ENCODE peak calls at places on chromosomes 4 and X, in seven cellular contexts. K is aorta, T is right lobe of liver, N is OCI-LY7, L is testis, M is psoas muscle, B is lung. D is an unnamed sample.

GRCh38 chr4:21991050-21991449 is 42.5 kb upstream of the KCNIP4 start:
- DNase-seq in N (no peak), L (no peak), T (no peak), M (no peak), B (no peak), K (no peak), D (no peak)

GRCh38 chr4:139314047-139314800 is 11.9 kb upstream of the NDUFC1 start:
- DNase-seq in T (no peak), K (no peak), M (no peak), N (no peak), B (no peak), L (no peak), D (no peak)

GRCh38 chr4:10003666-10004065 is 17.6 kb downstream of the SLC2A9 start:
- DNase-seq in L (no peak), T (no peak), M (no peak), K (no peak), B (no peak), N (no peak), D (peak; percentile 70)

GRCh38 chrX:48958635-48959094 is 1.3 kb upstream of the OTUD5 start:
- DNase-seq in B (no peak), N (no peak), K (peak; percentile 75), L (no peak), M (peak; percentile 47), T (no peak), D (no peak)

GRCh38 chrX:119041175-119041574 is 31.6 kb upstream of the CT47C1 start:
- DNase-seq in M (peak; percentile 49), N (no peak), K (peak; percentile 74), T (peak; percentile 42), B (peak; percentile 41), L (peak; percentile 66), D (no peak)

GRCh38 chr4:52579602-52580272 is 79.4 kb downstream of the USP46 start:
- DNase-seq in T (no peak), K (no peak), L (no peak), B (no peak), N (no peak), M (no peak), D (no peak)

GRCh38 chr4:43837171-43837570 is 611.4 kb downstream of the KCTD8 start:
- DNase-seq in T (no peak), L (no peak), B (no peak), N (no peak), M (no peak), K (no peak), D (no peak)

GRCh38 chr4:44638091-44638490 is 13.3 kb downstream of the YIPF7 start:
- DNase-seq in N (no peak), L (no peak), T (no peak), B (no peak), K (no peak), M (no peak), D (no peak)

GRCh38 chr4:155497306-155497705 is 120.5 kb upstream of the MAP9 start:
- DNase-seq in L (no peak), T (no peak), B (no peak), M (no peak), N (no peak), K (no peak), D (no peak)

GRCh38 chr4:24519649-24520048 is 64.7 kb downstream of the DHX15 start:
- DNase-seq in L (peak; percentile 63), B (no peak), T (no peak), M (no peak), K (no peak), N (no peak), D (no peak)

GRCh38 chr4:140557831-140558435 is 10.8 kb downstream of the UCP1 start:
- DNase-seq in B (no peak), N (no peak), K (no peak), M (no peak), L (no peak), T (no peak), D (no peak)

GRCh38 chr4:87030124-87030523 is 95.3 kb downstream of the AFF1 start:
- DNase-seq in L (no peak), T (no peak), N (no peak), B (no peak), K (no peak), M (no peak), D (no peak)

GRCh38 chr4:7966281-7967062 is 26.8 kb upstream of the AFAP1 start:
- DNase-seq in K (peak; percentile 38), M (no peak), N (no peak), L (no peak), T (no peak), B (no peak), D (no peak)

GRCh38 chr4:173731257-173731656 is 201.2 kb upstream of the HAND2 start:
- DNase-seq in T (no peak), K (no peak), L (no peak), B (no peak), N (no peak), M (no peak), D (no peak)

GRCh38 chrX:133307094-133307493 is 88.9 kb upstream of the TFDP3 start:
- DNase-seq in N (no peak), K (no peak), B (no peak), T (no peak), M (no peak), L (no peak), D (no peak)

GRCh38 chr4:4542824-4543485 is 1.1 kb upstream of the STX18 start:
- DNase-seq in L (no peak), M (no peak), T (no peak), K (no peak), B (no peak), N (peak; percentile 26), D (no peak)

GRCh38 chr4:42150653-42151567 is 1.5 kb downstream of the BEND4 start:
- DNase-seq in K (no peak), L (peak; percentile 15), B (no peak), M (no peak), T (no peak), N (peak; percentile 78), D (peak; percentile 5)

GRCh38 chr4:42152507-42153504 is at the start of gene BEND4:
- DNase-seq in M (no peak), T (no peak), L (peak; percentile 55), N (peak; percentile 83), B (no peak), K (no peak), D (no peak)

GRCh38 chr4:42148453-42148852 is 4.0 kb downstream of the BEND4 start:
- DNase-seq in N (peak; percentile 10), K (no peak), B (no peak), L (no peak), T (no peak), M (no peak), D (no peak)

GRCh38 chr4:42149004-42149403 is 3.5 kb downstream of the BEND4 start:
- DNase-seq in K (no peak), M (no peak), L (no peak), N (peak; percentile 24), B (no peak), T (no peak), D (peak; percentile 4)

DNA sequence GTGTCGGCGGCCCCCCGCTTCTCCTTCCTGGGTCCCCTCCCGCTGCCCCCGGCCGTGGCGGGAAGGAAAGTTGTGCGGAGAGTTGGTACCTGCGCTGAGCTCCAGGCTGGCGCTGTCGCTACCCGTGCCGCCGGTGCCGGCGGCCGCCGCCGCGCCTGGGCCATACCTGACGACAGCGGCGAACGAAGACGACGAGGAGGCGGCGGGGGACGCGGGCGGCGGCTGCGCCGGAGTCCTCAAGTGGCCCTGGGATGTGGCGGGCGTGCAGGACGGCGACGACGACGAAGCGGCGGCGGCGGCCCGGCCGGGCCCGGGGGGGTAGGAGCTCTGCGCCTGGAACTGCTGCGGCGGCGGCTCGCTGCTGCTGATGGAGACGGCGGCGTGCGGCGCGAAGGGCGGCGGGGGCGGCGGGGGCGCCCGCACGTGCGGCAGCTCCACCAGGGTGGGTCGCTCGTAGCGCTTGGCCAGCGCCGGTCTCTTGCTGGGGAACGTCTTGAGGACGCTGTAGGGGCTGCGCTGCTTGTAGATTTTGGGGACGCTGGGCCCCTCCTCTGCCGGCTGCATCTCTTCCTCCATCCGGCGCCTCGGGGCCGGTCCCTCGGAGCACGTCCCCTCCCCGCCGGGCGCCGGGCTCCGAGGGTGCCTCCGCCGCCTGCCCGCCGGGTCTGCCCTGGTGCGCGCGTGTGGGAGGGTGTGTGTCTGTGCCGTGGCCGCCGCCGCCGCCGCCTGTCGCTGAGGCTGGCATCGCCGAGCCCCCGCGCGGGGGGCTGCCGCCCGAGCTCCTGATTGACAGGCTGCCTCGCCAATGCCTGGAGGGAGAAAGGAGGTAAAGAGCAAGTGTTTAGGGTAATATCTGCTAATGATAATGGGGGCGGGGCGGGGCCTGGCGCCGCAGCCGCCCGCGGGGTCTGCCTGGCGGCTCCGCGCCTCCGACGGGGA is 618 bp downstream of the BEND4 start:
- DNase-seq in K (no peak), M (no peak), L (peak; percentile 81), B (no peak), T (no peak), N (peak; percentile 91), D (peak; percentile 53)
- H3K4me3 ChIP-seq in K (peak overlapping the region; percentile 33), M (peak overlapping the region; percentile 56), L (peak overlapping the region; percentile 62), B (peak overlapping the region; percentile 43), T (peak overlapping the region; percentile 38), N (peak overlapping the region; percentile 82), D (peak overlapping the region; percentile 54)

GRCh38 chrX:108993909-108994308 is 257.5 kb upstream of the IRS4 start:
- DNase-seq in L (no peak), B (no peak), M (no peak), K (no peak), N (no peak), T (no peak), D (no peak)
- H3K4me3 ChIP-seq in L (no peak overlapping the region), B (no peak overlapping the region), M (no peak overlapping the region), K (no peak overlapping the region), N (no peak overlapping the region), T (no peak overlapping the region), D (no peak overlapping the region)

GRCh38 chr4:123874044-123874443 is 477.4 kb downstream of the SPRY1 start:
- DNase-seq in K (no peak), L (no peak), N (no peak), T (no peak), M (no peak), B (no peak), D (no peak)
- H3K4me3 ChIP-seq in K (no peak overlapping the region), L (no peak overlapping the region), N (no peak overlapping the region), T (no peak overlapping the region), M (peak overlapping the region; percentile 47), B (no peak overlapping the region), D (no peak overlapping the region)

GRCh38 chr4:85411386-85411785 is 63.6 kb upstream of the ARHGAP24 start:
- DNase-seq in N (no peak), T (no peak), L (no peak), K (no peak), M (no peak), B (no peak), D (no peak)

GRCh38 chr4:85407546-85407945 is 67.4 kb upstream of the ARHGAP24 start:
- DNase-seq in N (no peak), K (no peak), B (no peak), M (no peak), T (no peak), L (no peak), D (no peak)

GRCh38 chr4:85406185-85406584 is 68.8 kb upstream of the ARHGAP24 start:
- DNase-seq in K (no peak), T (no peak), N (no peak), B (no peak), M (no peak), L (no peak), D (no peak)

GRCh38 chr4:85409251-85409650 is 65.7 kb upstream of the ARHGAP24 start:
- DNase-seq in N (no peak), K (no peak), M (no peak), L (no peak), B (no peak), T (no peak), D (no peak)

DNA sequence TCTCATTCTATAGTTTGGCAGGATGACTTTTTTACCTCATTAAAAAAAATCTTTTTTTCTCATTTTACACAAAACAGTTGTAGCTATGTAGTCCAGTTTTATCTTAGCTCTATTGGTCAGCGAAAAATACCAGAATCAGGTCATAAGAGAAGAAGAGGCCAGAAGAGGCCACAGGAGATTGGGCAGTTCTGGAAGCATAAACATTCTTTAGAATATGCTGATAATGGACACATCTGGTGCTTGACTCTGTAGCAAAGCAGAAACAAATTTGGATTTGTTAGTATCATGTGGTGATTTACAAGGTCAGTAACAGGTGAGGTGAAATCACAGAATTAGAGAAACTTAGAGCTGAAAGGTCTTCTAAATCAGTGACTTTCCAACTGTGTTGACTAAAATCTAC is 66.6 kb upstream of the ARHGAP24 start:
- DNase-seq in K (no peak), N (no peak), M (no peak), L (no peak), T (no peak), B (no peak), D (no peak)
- H3K4me3 ChIP-seq in K (no peak overlapping the region), N (no peak overlapping the region), M (no peak overlapping the region), L (no peak overlapping the region), T (no peak overlapping the region), B (no peak overlapping the region), D (no peak overlapping the region)